ENCODE peak calls at places on chromosomes 3 and 15, in six cellular contexts. R is heart left ventricle, O is KBM-7, V is HuH-7.5, Q is AG08396, B is HFFc6. Y is an unnamed sample.

GRCh38 chr15:64187396-64188191 is 24.8 kb upstream of the PPIB start:
- DNase-seq in R (no peak), O (no peak), V (no peak), Q (no peak), B (no peak), Y (no peak)

GRCh38 chr3:175941352-175941751 is 1082.2 kb downstream of the NAALADL2 start:
- DNase-seq in R (no peak), O (peak), V (peak), Q (no peak), B (no peak), Y (peak)

GRCh38 chr15:75352186-75352585 is 5.3 kb downstream of the NEIL1 start:
- DNase-seq in R (no peak), O (no peak), V (no peak), Q (no peak), B (no peak), Y (no peak)

GRCh38 chr3:155292133-155292532 is 1.4 kb downstream of the STRIT1 start:
- DNase-seq in R (no peak), O (no peak), V (peak), Q (no peak), B (no peak), Y (peak)

GRCh38 chr15:90869601-90870353 is 1.4 kb downstream of the FURIN start:
- DNase-seq in R (peak), O (peak), V (no peak), Q (no peak), B (peak), Y (peak)

GRCh38 chr15:101276501-101277037 is 716 bp downstream of the SELENOS start:
- DNase-seq in R (no peak), O (peak), V (no peak), Q (peak), B (no peak), Y (peak)

GRCh38 chr3:53226841-53227407 is 28.9 kb downstream of the TKT start:
- DNase-seq in R (no peak), O (no peak), V (no peak), Q (no peak), B (no peak), Y (no peak)

GRCh38 chr3:152417181-152417580 is 148.5 kb downstream of the MBNL1 start:
- DNase-seq in R (no peak), O (no peak), V (no peak), Q (no peak), B (peak), Y (peak)

Y was measured in amniotic epithelial cell.